ENCODE peak calls at places on chromosomes 12 and 14, in nine cellular contexts. One of them, this sample, is unnamed.

GRCh38 chr12:402127-402456 is 648 bp downstream of the CCDC77 start:
- DNase-seq in HTR-8/SVneo: peak
- DNase-seq in NCI-H1048: no peak
- DNase-seq in fibroblast of mammary gland: peak
- DNase-seq in hippocampal formation: no peak
- DNase-seq in foreskin fibroblast: peak
- DNase-seq in NCI-H510A treated with DMSO at 0.1 percent for 48 hours: no peak
- DNase-seq in germinal center: no peak
- DNase-seq in epithelial cell of esophagus: peak
- DNase-seq in this sample: no peak

GRCh38 chr14:52267501-52268190 is at the start of gene PTGDR:
- DNase-seq in HTR-8/SVneo: no peak
- DNase-seq in NCI-H1048: no peak
- DNase-seq in fibroblast of mammary gland: peak
- DNase-seq in hippocampal formation: no peak
- DNase-seq in foreskin fibroblast: peak
- DNase-seq in NCI-H510A treated with DMSO at 0.1 percent for 48 hours: no peak
- DNase-seq in germinal center: no peak
- DNase-seq in epithelial cell of esophagus: peak
- DNase-seq in this sample: no peak

GRCh38 chr12:25590021-25590721 is 37.1 kb upstream of the LMNTD1 start:
- DNase-seq in HTR-8/SVneo: no peak
- DNase-seq in NCI-H1048: no peak
- DNase-seq in fibroblast of mammary gland: no peak
- DNase-seq in hippocampal formation: no peak
- DNase-seq in foreskin fibroblast: no peak
- DNase-seq in NCI-H510A treated with DMSO at 0.1 percent for 48 hours: no peak
- DNase-seq in germinal center: no peak
- DNase-seq in epithelial cell of esophagus: no peak
- DNase-seq in this sample: no peak

GRCh38 chr12:15856097-15856982 is 25.8 kb upstream of the STRAP start:
- DNase-seq in HTR-8/SVneo: peak
- DNase-seq in NCI-H1048: peak
- DNase-seq in fibroblast of mammary gland: peak
- DNase-seq in hippocampal formation: peak
- DNase-seq in foreskin fibroblast: peak
- DNase-seq in NCI-H510A treated with DMSO at 0.1 percent for 48 hours: peak
- DNase-seq in germinal center: peak
- DNase-seq in epithelial cell of esophagus: peak
- DNase-seq in this sample: peak

GRCh38 chr14:104680806-104681688 is 8.4 kb upstream of the INF2 start:
- DNase-seq in HTR-8/SVneo: peak
- DNase-seq in NCI-H1048: no peak
- DNase-seq in fibroblast of mammary gland: peak
- DNase-seq in hippocampal formation: peak
- DNase-seq in foreskin fibroblast: peak
- DNase-seq in NCI-H510A treated with DMSO at 0.1 percent for 48 hours: peak
- DNase-seq in germinal center: peak
- DNase-seq in epithelial cell of esophagus: peak
- DNase-seq in this sample: no peak

GRCh38 chr12:34296143-34297041 is 274.1 kb downstream of the ALG10 start:
- DNase-seq in HTR-8/SVneo: no peak
- DNase-seq in NCI-H1048: no peak
- DNase-seq in fibroblast of mammary gland: no peak
- DNase-seq in hippocampal formation: no peak
- DNase-seq in foreskin fibroblast: no peak
- DNase-seq in NCI-H510A treated with DMSO at 0.1 percent for 48 hours: no peak
- DNase-seq in germinal center: no peak
- DNase-seq in epithelial cell of esophagus: no peak
- DNase-seq in this sample: no peak

GRCh38 chr14:99323603-99324185 is 51.7 kb upstream of the BCL11B start:
- DNase-seq in HTR-8/SVneo: no peak
- DNase-seq in NCI-H1048: no peak
- DNase-seq in fibroblast of mammary gland: no peak
- DNase-seq in hippocampal formation: no peak
- DNase-seq in foreskin fibroblast: no peak
- DNase-seq in NCI-H510A treated with DMSO at 0.1 percent for 48 hours: no peak
- DNase-seq in germinal center: no peak
- DNase-seq in epithelial cell of esophagus: no peak
- DNase-seq in this sample: no peak

GRCh38 chr12:97335093-97335492 is 127.5 kb upstream of the RMST start:
- DNase-seq in HTR-8/SVneo: no peak
- DNase-seq in NCI-H1048: no peak
- DNase-seq in fibroblast of mammary gland: no peak
- DNase-seq in hippocampal formation: no peak
- DNase-seq in foreskin fibroblast: no peak
- DNase-seq in NCI-H510A treated with DMSO at 0.1 percent for 48 hours: no peak
- DNase-seq in germinal center: no peak
- DNase-seq in epithelial cell of esophagus: no peak
- DNase-seq in this sample: no peak

GRCh38 chr12:125683748-125684381 is 618.6 kb downstream of the AACS start:
- DNase-seq in HTR-8/SVneo: no peak
- DNase-seq in NCI-H1048: peak
- DNase-seq in fibroblast of mammary gland: no peak
- DNase-seq in hippocampal formation: no peak
- DNase-seq in foreskin fibroblast: no peak
- DNase-seq in NCI-H510A treated with DMSO at 0.1 percent for 48 hours: peak
- DNase-seq in germinal center: peak
- DNase-seq in epithelial cell of esophagus: peak
- DNase-seq in this sample: no peak

GRCh38 chr14:73612339-73613045 is at the start of gene ACOT6:
- DNase-seq in HTR-8/SVneo: peak
- DNase-seq in NCI-H1048: no peak
- DNase-seq in fibroblast of mammary gland: peak
- DNase-seq in hippocampal formation: peak
- DNase-seq in foreskin fibroblast: peak
- DNase-seq in NCI-H510A treated with DMSO at 0.1 percent for 48 hours: peak
- DNase-seq in germinal center: peak
- DNase-seq in epithelial cell of esophagus: peak
- DNase-seq in this sample: no peak

GRCh38 chr14:34766060-34766459 is 51.7 kb upstream of the CFL2 start:
- DNase-seq in HTR-8/SVneo: no peak
- DNase-seq in NCI-H1048: no peak
- DNase-seq in fibroblast of mammary gland: no peak
- DNase-seq in hippocampal formation: no peak
- DNase-seq in foreskin fibroblast: no peak
- DNase-seq in NCI-H510A treated with DMSO at 0.1 percent for 48 hours: no peak
- DNase-seq in germinal center: no peak
- DNase-seq in epithelial cell of esophagus: no peak
- DNase-seq in this sample: no peak

GRCh38 chr14:75273272-75274044 is 5.2 kb upstream of the FOS start:
- DNase-seq in HTR-8/SVneo: no peak
- DNase-seq in NCI-H1048: no peak
- DNase-seq in fibroblast of mammary gland: peak
- DNase-seq in hippocampal formation: peak
- DNase-seq in foreskin fibroblast: peak
- DNase-seq in NCI-H510A treated with DMSO at 0.1 percent for 48 hours: no peak
- DNase-seq in germinal center: no peak
- DNase-seq in epithelial cell of esophagus: peak
- DNase-seq in this sample: no peak

GRCh38 chr12:49487605-49488004 is 51.2 kb upstream of the KCNH3 start:
- DNase-seq in HTR-8/SVneo: no peak
- DNase-seq in NCI-H1048: no peak
- DNase-seq in fibroblast of mammary gland: no peak
- DNase-seq in hippocampal formation: no peak
- DNase-seq in foreskin fibroblast: no peak
- DNase-seq in NCI-H510A treated with DMSO at 0.1 percent for 48 hours: no peak
- DNase-seq in germinal center: no peak
- DNase-seq in epithelial cell of esophagus: no peak
- DNase-seq in this sample: no peak

GRCh38 chr12:2487278-2487677 is 307.5 kb upstream of the FKBP4 start:
- DNase-seq in HTR-8/SVneo: no peak
- DNase-seq in NCI-H1048: no peak
- DNase-seq in fibroblast of mammary gland: no peak
- DNase-seq in hippocampal formation: no peak
- DNase-seq in foreskin fibroblast: no peak
- DNase-seq in NCI-H510A treated with DMSO at 0.1 percent for 48 hours: no peak
- DNase-seq in germinal center: no peak
- DNase-seq in epithelial cell of esophagus: no peak
- DNase-seq in this sample: no peak

GRCh38 chr14:78440351-78440750 is 270.2 kb downstream of the NRXN3 start:
- DNase-seq in HTR-8/SVneo: no peak
- DNase-seq in NCI-H1048: no peak
- DNase-seq in fibroblast of mammary gland: no peak
- DNase-seq in hippocampal formation: no peak
- DNase-seq in foreskin fibroblast: no peak
- DNase-seq in NCI-H510A treated with DMSO at 0.1 percent for 48 hours: no peak
- DNase-seq in germinal center: no peak
- DNase-seq in epithelial cell of esophagus: no peak
- DNase-seq in this sample: no peak

GRCh38 chr12:66851134-66851533 is 172.3 kb upstream of the GRIP1 start:
- DNase-seq in HTR-8/SVneo: no peak
- DNase-seq in NCI-H1048: no peak
- DNase-seq in fibroblast of mammary gland: no peak
- DNase-seq in hippocampal formation: no peak
- DNase-seq in foreskin fibroblast: no peak
- DNase-seq in NCI-H510A treated with DMSO at 0.1 percent for 48 hours: no peak
- DNase-seq in germinal center: no peak
- DNase-seq in epithelial cell of esophagus: no peak
- DNase-seq in this sample: no peak

GRCh38 chr14:104288272-104288671 is 149.9 kb downstream of the KIF26A start:
- DNase-seq in HTR-8/SVneo: no peak
- DNase-seq in NCI-H1048: no peak
- DNase-seq in fibroblast of mammary gland: no peak
- DNase-seq in hippocampal formation: no peak
- DNase-seq in foreskin fibroblast: no peak
- DNase-seq in NCI-H510A treated with DMSO at 0.1 percent for 48 hours: no peak
- DNase-seq in germinal center: no peak
- DNase-seq in epithelial cell of esophagus: no peak
- DNase-seq in this sample: no peak

GRCh38 chr14:43754838-43755237 is 752.2 kb downstream of the FSCB start:
- DNase-seq in HTR-8/SVneo: no peak
- DNase-seq in NCI-H1048: no peak
- DNase-seq in fibroblast of mammary gland: no peak
- DNase-seq in hippocampal formation: no peak
- DNase-seq in foreskin fibroblast: no peak
- DNase-seq in NCI-H510A treated with DMSO at 0.1 percent for 48 hours: no peak
- DNase-seq in germinal center: no peak
- DNase-seq in epithelial cell of esophagus: no peak
- DNase-seq in this sample: no peak

GRCh38 chr12:56998981-56999380 is 7.4 kb downstream of the ZBTB39 start:
- DNase-seq in HTR-8/SVneo: no peak
- DNase-seq in NCI-H1048: no peak
- DNase-seq in fibroblast of mammary gland: peak
- DNase-seq in hippocampal formation: no peak
- DNase-seq in foreskin fibroblast: no peak
- DNase-seq in NCI-H510A treated with DMSO at 0.1 percent for 48 hours: no peak
- DNase-seq in germinal center: peak
- DNase-seq in epithelial cell of esophagus: no peak
- DNase-seq in this sample: no peak

GRCh38 chr12:56565510-56566101 is 44.0 kb downstream of the RBMS2 start:
- DNase-seq in HTR-8/SVneo: no peak
- DNase-seq in NCI-H1048: no peak
- DNase-seq in fibroblast of mammary gland: peak
- DNase-seq in hippocampal formation: peak
- DNase-seq in foreskin fibroblast: peak
- DNase-seq in NCI-H510A treated with DMSO at 0.1 percent for 48 hours: peak
- DNase-seq in germinal center: peak
- DNase-seq in epithelial cell of esophagus: peak
- DNase-seq in this sample: no peak

GRCh38 chr14:23361320-23361719 is 3.7 kb downstream of the EFS start:
- DNase-seq in HTR-8/SVneo: no peak
- DNase-seq in NCI-H1048: no peak
- DNase-seq in fibroblast of mammary gland: peak
- DNase-seq in hippocampal formation: peak
- DNase-seq in foreskin fibroblast: peak
- DNase-seq in NCI-H510A treated with DMSO at 0.1 percent for 48 hours: no peak
- DNase-seq in germinal center: no peak
- DNase-seq in epithelial cell of esophagus: no peak
- DNase-seq in this sample: no peak

GRCh38 chr14:24083462-24083861 is 10.6 kb upstream of the PCK2 start:
- DNase-seq in HTR-8/SVneo: no peak
- DNase-seq in NCI-H1048: no peak
- DNase-seq in fibroblast of mammary gland: no peak
- DNase-seq in hippocampal formation: no peak
- DNase-seq in foreskin fibroblast: no peak
- DNase-seq in NCI-H510A treated with DMSO at 0.1 percent for 48 hours: no peak
- DNase-seq in germinal center: no peak
- DNase-seq in epithelial cell of esophagus: no peak
- DNase-seq in this sample: no peak

GRCh38 chr12:473863-474577 is 14.3 kb downstream of the B4GALNT3 start:
- DNase-seq in HTR-8/SVneo: peak
- DNase-seq in NCI-H1048: no peak
- DNase-seq in fibroblast of mammary gland: no peak
- DNase-seq in hippocampal formation: no peak
- DNase-seq in foreskin fibroblast: no peak
- DNase-seq in NCI-H510A treated with DMSO at 0.1 percent for 48 hours: no peak
- DNase-seq in germinal center: no peak
- DNase-seq in epithelial cell of esophagus: no peak
- DNase-seq in this sample: no peak